ENCODE peak calls at places on chromosomes 5 and 9, in four cellular contexts. I, Y, P and W are unnamed samples.

GRCh38 chr5:51433052-51433710 is 49.9 kb downstream of the ISL1 start:
- DNase-seq in I (no peak), Y (no peak), P (no peak), W (no peak)

GRCh38 chr9:36456480-36457115 is 56.5 kb upstream of the RNF38 start:
- DNase-seq in I (no peak), Y (no peak), P (no peak), W (no peak)

GRCh38 chr5:141814064-141814982 is 63.9 kb downstream of the PCDH1 start:
- DNase-seq in I (peak), Y (peak), P (no peak), W (peak)

GRCh38 chr5:143108498-143109128 is 294.9 kb downstream of the NR3C1 start:
- DNase-seq in I (no peak), Y (peak), P (no peak), W (no peak)

GRCh38 chr5:88677943-88678779 is 204.8 kb downstream of the MEF2C start:
- DNase-seq in I (no peak), Y (no peak), P (no peak), W (no peak)

GRCh38 chr9:20219437-20219836 is 402.9 kb downstream of the MLLT3 start:
- DNase-seq in I (no peak), Y (no peak), P (no peak), W (no peak)

GRCh38 chr5:159877894-159878448 is 38.3 kb upstream of the ADRA1B start:
- DNase-seq in I (no peak), Y (peak), P (no peak), W (no peak)

GRCh38 chr9:113587471-113588031 is 124.0 kb downstream of the RGS3 start:
- DNase-seq in I (no peak), Y (no peak), P (no peak), W (peak)

GRCh38 chr9:83334320-83334719 is 203.9 kb downstream of the FRMD3 start:
- DNase-seq in I (peak), Y (peak), P (peak), W (peak)

GRCh38 chr5:93607367-93608258 is 24.6 kb downstream of the NR2F1 start:
- DNase-seq in I (no peak), Y (no peak), P (no peak), W (peak)

GRCh38 chr5:16484081-16484480 is 18.5 kb upstream of the ZNF622 start:
- DNase-seq in I (no peak), Y (no peak), P (no peak), W (no peak)

GRCh38 chr5:32612134-32612888 is 27.0 kb downstream of the SUB1 start:
- DNase-seq in I (no peak), Y (no peak), P (no peak), W (no peak)

GRCh38 chr9:135039916-135040645 is 47.4 kb upstream of the OLFM1 start:
- DNase-seq in I (no peak), Y (peak), P (no peak), W (no peak)

GRCh38 chr9:1877951-1878350 is 137.2 kb upstream of the SMARCA2 start:
- DNase-seq in I (no peak), Y (no peak), P (no peak), W (no peak)

GRCh38 chr9:127626752-127627493 is 14.8 kb downstream of the STXBP1 start:
- DNase-seq in I (no peak), Y (no peak), P (no peak), W (no peak)

GRCh38 chr5:96816430-96816939 is 8.7 kb upstream of the ERAP1 start:
- DNase-seq in I (peak), Y (no peak), P (no peak), W (no peak)

GRCh38 chr9:109307380-109308240 is 13.2 kb downstream of the EPB41L4B start:
- DNase-seq in I (no peak), Y (peak), P (no peak), W (no peak)

GRCh38 chr9:111484564-111484878 is 338 bp upstream of the ECPAS start:
- DNase-seq in I (no peak), Y (no peak), P (no peak), W (no peak)

GRCh38 chr9:94649100-94649855 is 10.0 kb upstream of the FBP1 start:
- DNase-seq in I (no peak), Y (no peak), P (peak), W (peak)

GRCh38 chr9:3894764-3895163 is 369.0 kb upstream of the RFX3 start:
- DNase-seq in I (no peak), Y (no peak), P (peak), W (no peak)

GRCh38 chr9:90038778-90039177 is 434.0 kb downstream of the GADD45G start:
- DNase-seq in I (no peak), Y (peak), P (no peak), W (no peak)

GRCh38 chr5:109692852-109693251 is 3.1 kb downstream of the MAN2A1 start:
- DNase-seq in I (no peak), Y (no peak), P (no peak), W (no peak)

GRCh38 chr9:22395585-22396205 is 50.9 kb upstream of the DMRTA1 start:
- DNase-seq in I (no peak), Y (no peak), P (no peak), W (peak)